ENCODE peak calls at places on chromosomes 11 and 22, in nine cellular contexts. Z is neural progenitor cell, O is MM.1S, G is K562, A is GM23338, S is fibroblast of lung, Q is GM23248, E is GM12878, R is PC-9. C is an unnamed sample.
A peak's percentile ranks its signal among the peaks of the same experiment; 100 is the strongest.

GRCh38 chr22:24997023-24997422 is 44.5 kb downstream of the KIAA1671 start:
- DNase-seq in Z (no peak), O (no peak), G (no peak), A (peak; percentile 44), S (no peak), Q (no peak), E (no peak), R (no peak), C (no peak)

GRCh38 chr11:73323464-73323863 is 15.4 kb downstream of the ARHGEF17 start:
- DNase-seq in Z (peak; percentile 82), O (no peak), G (no peak), A (peak; percentile 92), S (peak; percentile 84), Q (peak; percentile 87), E (no peak), R (no peak), C (no peak)

GRCh38 chr11:92528051-92528450 is 303.4 kb downstream of the FAT3 start:
- DNase-seq in Z (no peak), O (no peak), G (no peak), A (no peak), S (peak; percentile 95), Q (peak; percentile 40), E (no peak), R (no peak), C (peak; percentile 9)

GRCh38 chr11:36347384-36347906 is 51.4 kb downstream of the PRR5L start:
- DNase-seq in Z (no peak), O (no peak), G (no peak), A (no peak), S (no peak), Q (no peak), E (no peak), R (no peak), C (no peak)

GRCh38 chr11:131609317-131609716 is 238.9 kb downstream of the NTM start:
- DNase-seq in Z (no peak), O (no peak), G (no peak), A (no peak), S (peak; percentile 100), Q (peak; percentile 96), E (no peak), R (peak; percentile 11), C (no peak)

GRCh38 chr11:122656631-122657101 is 1.1 kb downstream of the UBASH3B start:
- DNase-seq in Z (peak; percentile 70), O (peak; percentile 42), G (no peak), A (peak; percentile 63), S (peak; percentile 41), Q (peak; percentile 49), E (no peak), R (peak; percentile 54), C (peak; percentile 52)

GRCh38 chr22:44196241-44196640 is 15.5 kb downstream of the PARVG start:
- DNase-seq in Z (no peak), O (no peak), G (no peak), A (no peak), S (no peak), Q (no peak), E (no peak), R (no peak), C (no peak)

GRCh38 chr22:27124336-27125023 is 467.1 kb downstream of the MIAT start:
- DNase-seq in Z (no peak), O (no peak), G (no peak), A (no peak), S (peak; percentile 48), Q (peak; percentile 45), E (no peak), R (no peak), C (no peak)

DNA sequence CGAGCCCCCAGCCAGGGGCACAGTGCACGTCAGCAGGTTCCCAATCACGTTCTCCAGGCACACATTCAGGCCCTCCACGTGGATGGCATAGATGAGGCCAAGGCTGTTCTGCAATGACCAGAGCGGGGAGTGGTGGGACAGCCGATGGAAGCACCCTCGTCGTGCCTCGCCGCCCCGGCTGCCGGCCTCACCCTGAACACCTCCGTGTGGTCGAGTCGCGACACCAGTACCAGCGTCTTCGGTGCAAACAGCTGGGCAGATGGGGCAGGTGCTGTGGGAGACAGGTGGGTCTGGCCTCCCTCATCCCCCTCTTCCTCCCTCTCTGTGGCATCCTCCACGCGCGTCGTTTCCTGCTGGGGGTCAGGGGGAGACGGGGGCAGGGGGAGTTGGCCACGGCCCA is 7.5 kb downstream of the SBF1 start:
- DNase-seq in Z (no peak), O (no peak), G (no peak), A (no peak), S (no peak), Q (no peak), E (no peak), R (no peak), C (no peak)
- H3K36me3 ChIP-seq in Z (no peaks in the 10 kb centered on the region), O (no peaks in the 10 kb centered on the region), G (peaks cover 33% of the 10 kb centered on the region), A (no peaks in the 10 kb centered on the region), S (peaks cover 31% of the 10 kb centered on the region), Q (no peaks in the 10 kb centered on the region), E (peaks cover 13% of the 10 kb centered on the region), R (peaks cover 24% of the 10 kb centered on the region), C (no peaks in the 10 kb centered on the region)

GRCh38 chr22:41909290-41910049 is 5.4 kb downstream of the SHISA8 start:
- DNase-seq in Z (peak; percentile 58), O (no peak), G (no peak), A (peak; percentile 66), S (no peak), Q (no peak), E (no peak), R (no peak), C (no peak)

GRCh38 chr22:41910050-41910598 is 4.8 kb downstream of the SHISA8 start:
- DNase-seq in Z (peak; percentile 75), O (no peak), G (no peak), A (peak; percentile 79), S (no peak), Q (peak; percentile 29), E (no peak), R (no peak), C (no peak)

GRCh38 chr22:41911292-41911611 is 3.6 kb downstream of the SHISA8 start:
- DNase-seq in Z (peak; percentile 1), O (no peak), G (no peak), A (no peak), S (no peak), Q (no peak), E (no peak), R (no peak), C (no peak)

GRCh38 chr22:41912338-41913039 is 2.4 kb downstream of the SHISA8 start:
- DNase-seq in Z (no peak), O (no peak), G (no peak), A (no peak), S (no peak), Q (no peak), E (no peak), R (no peak), C (no peak)

DNA sequence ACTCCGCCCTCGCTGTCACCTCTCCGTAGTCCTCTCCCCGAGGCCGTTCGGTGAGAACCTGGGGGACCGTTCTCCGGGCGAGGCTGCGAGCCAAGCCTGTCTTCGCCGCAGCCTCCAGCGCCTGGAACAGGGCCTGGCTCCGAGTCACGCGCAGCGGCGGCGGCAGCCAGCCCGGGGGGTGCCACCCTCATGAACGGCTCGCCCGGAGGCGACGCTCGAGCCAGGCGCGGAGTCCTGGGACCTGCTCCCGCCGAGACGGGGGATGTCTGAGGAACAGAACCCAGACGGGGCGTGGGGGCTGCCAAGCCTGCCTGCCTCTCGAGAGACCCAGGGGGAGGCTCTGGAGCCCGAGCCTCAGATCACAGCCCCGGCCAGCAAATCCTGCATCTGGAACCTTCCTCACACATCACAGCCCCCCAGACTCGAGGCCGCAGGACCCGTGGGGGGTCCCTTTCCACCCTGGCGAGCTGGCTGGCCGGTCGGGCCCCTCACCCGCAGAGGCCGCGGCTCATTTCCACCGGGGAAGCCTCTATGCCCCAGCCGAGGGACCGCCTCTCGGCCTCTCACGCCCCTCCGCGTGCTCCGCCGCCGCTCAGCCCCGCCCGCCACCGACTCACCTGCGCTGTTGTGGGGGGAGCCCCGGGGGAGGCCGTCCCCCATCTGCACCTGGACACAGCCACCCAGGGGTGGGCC is 4.1 kb downstream of the SHISA8 start:
- DNase-seq in Z (peak; percentile 39), O (no peak), G (no peak), A (peak; percentile 45), S (peak; percentile 10), Q (peak; percentile 67), E (no peak), R (no peak), C (peak; percentile 9)
- TF ChIP-seq EZH2 in Z (peak; percentile 78), O (peak; percentile 63), G (no peak), A (peak; percentile 88), S (peak; percentile 95), Q (no peak), E (no peak), R (no peak), C (no peak)

DNA sequence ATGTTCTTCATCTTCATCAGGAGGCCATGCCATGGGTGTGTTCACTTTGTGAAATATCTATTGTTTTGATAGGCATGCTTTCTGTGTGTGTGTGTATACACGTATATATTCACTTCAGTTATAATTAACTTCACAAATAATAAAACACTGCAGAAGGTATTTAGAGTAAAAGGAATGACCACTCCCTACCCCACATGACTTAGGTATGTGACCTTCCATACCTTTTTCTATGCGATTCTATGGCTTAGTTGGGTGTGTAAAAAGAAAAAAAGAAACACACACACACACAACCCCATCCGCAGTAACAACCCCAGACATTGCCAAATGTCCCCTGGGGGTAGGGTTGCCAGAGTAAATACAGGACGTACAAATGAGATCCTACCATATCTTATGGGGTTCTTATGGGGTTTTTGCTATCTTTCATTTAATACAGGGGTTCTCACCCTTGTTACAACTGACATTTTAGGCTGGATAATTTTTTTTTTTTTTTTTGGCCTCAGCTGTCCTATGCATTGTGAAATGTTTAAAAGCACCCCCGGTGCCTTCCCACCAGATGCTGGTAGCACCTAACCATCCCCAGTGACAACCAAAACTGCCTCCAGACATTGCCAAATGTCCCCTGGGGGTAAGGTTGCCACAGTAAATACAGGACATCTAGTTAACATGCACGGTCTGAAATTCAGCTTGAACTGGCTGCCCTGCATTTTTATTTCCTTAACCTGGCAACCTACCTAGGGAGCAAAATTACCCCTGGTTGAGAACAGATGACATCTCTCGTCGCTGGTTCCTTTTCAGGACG is 72.2 kb downstream of the CYTH4 start:
- DNase-seq in Z (no peak), O (no peak), G (no peak), A (no peak), S (no peak), Q (no peak), E (no peak), R (peak; percentile 91), C (peak; percentile 1)
- H3K4me2 ChIP-seq in Z (no peak overlapping the region), O (no peak overlapping the region), G (no peak overlapping the region), A (no peak overlapping the region), S (no peak overlapping the region), Q (peak overlapping the region; percentile 14), E (no peak overlapping the region), R (peak overlapping the region; percentile 60), C (no peak overlapping the region)

GRCh38 chr11:71462726-71463125 is 9.7 kb downstream of the NADSYN1 start:
- DNase-seq in Z (no peak), O (no peak), G (no peak), A (no peak), S (no peak), Q (no peak), E (no peak), R (no peak), C (no peak)

GRCh38 chr11:71459076-71459766 is 6.2 kb downstream of the NADSYN1 start:
- DNase-seq in Z (no peak), O (no peak), G (no peak), A (no peak), S (no peak), Q (no peak), E (no peak), R (no peak), C (no peak)

GRCh38 chr11:71463331-71464211 is 10.6 kb downstream of the NADSYN1 start:
- DNase-seq in Z (no peak), O (no peak), G (no peak), A (no peak), S (no peak), Q (no peak), E (no peak), R (no peak), C (no peak)

GRCh38 chr11:71459767-71460320 is 6.8 kb downstream of the NADSYN1 start:
- DNase-seq in Z (peak; percentile 25), O (no peak), G (no peak), A (no peak), S (no peak), Q (no peak), E (no peak), R (no peak), C (no peak)

DNA sequence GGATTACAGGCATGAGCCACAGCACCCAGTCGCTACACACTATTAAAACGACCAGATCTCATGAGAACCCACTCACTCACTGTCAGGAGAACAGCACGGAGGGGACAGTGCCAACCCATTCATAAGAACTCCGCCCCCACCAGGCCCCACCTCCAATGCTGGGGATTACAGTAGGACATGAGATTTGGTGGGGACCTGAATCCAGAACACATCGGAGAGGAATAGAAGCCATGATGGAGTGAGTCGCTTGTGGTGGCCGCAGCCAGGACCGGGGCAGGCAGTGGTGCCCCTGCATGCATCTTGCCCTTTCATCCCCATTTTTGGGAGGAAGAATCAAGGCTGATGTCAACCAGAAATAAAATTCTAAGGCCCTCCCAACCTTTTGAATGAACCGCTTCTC is 8.7 kb downstream of the NADSYN1 start:
- DNase-seq in Z (no peak), O (no peak), G (no peak), A (no peak), S (no peak), Q (no peak), E (no peak), R (no peak), C (no peak)
- H3K36me3 ChIP-seq in Z (no peaks in the 10 kb centered on the region), O (no peaks in the 10 kb centered on the region), G (peaks cover 73% of the 10 kb centered on the region), A (peaks cover 4% of the 10 kb centered on the region), S (peaks cover 20% of the 10 kb centered on the region), Q (peaks cover 20% of the 10 kb centered on the region), E (peaks cover 25% of the 10 kb centered on the region), R (peaks cover 15% of the 10 kb centered on the region), C (peaks cover 24% of the 10 kb centered on the region)